ENCODE peak calls at places on chromosomes 3 and 15, in nine cellular contexts. S is K562; B is iris pigment epithelial cell; E is activated CD4-positive, alpha-beta memory T cell treated with anti-CD3 and anti-CD28 coated beads for 36 hours; M is T-helper 9 cell; O is RKO; U is NCI-H1436; N is caudate nucleus; J is osteocyte. I is an unnamed sample.

GRCh38 chr15:97114900-97115763 is 784.6 kb downstream of the NR2F2 start:
- DNase-seq in N (peak), O (no peak), M (no peak), B (no peak), J (no peak), U (no peak), E (no peak), S (no peak), I (no peak)

GRCh38 chr3:85576091-85576690 is 617.4 kb downstream of the CADM2 start:
- DNase-seq in B (peak), M (peak), E (peak), J (no peak), O (peak), S (peak), U (peak), N (peak), I (peak)

GRCh38 chr3:55173504-55173903 is 245.6 kb upstream of the LRTM1 start:
- DNase-seq in U (no peak), J (no peak), B (no peak), N (no peak), M (no peak), S (no peak), O (no peak), E (no peak), I (no peak)

GRCh38 chr15:100252779-100253417 is 88.9 kb downstream of the ADAMTS17 start:
- DNase-seq in J (no peak), U (no peak), O (no peak), S (no peak), E (no peak), B (no peak), N (no peak), M (no peak), I (no peak)

GRCh38 chr3:137330246-137330645 is 372.5 kb downstream of the IL20RB start:
- DNase-seq in E (no peak), J (no peak), B (no peak), S (no peak), O (no peak), N (no peak), M (no peak), U (no peak), I (no peak)

GRCh38 chr15:89138999-89139612 is 50.9 kb downstream of the ABHD2 start:
- DNase-seq in B (peak), N (no peak), M (no peak), O (no peak), E (no peak), U (no peak), J (no peak), S (no peak), I (no peak)

GRCh38 chr3:125151437-125151806 is 61.1 kb downstream of the SLC12A8 start:
- DNase-seq in O (no peak), U (no peak), E (no peak), J (no peak), S (no peak), B (no peak), N (no peak), M (no peak), I (no peak)

GRCh38 chr3:109559389-109559788 is 222.0 kb upstream of the DPPA4 start:
- DNase-seq in N (no peak), E (no peak), M (no peak), S (no peak), O (no peak), B (peak), U (no peak), J (no peak), I (no peak)

GRCh38 chr3:9041626-9042025 is 78.4 kb upstream of the RAD18 start:
- DNase-seq in U (no peak), E (no peak), J (no peak), M (no peak), S (no peak), B (peak), N (no peak), O (no peak), I (no peak)

GRCh38 chr15:66772967-66773873 is 71.2 kb downstream of the SMAD6 start:
- DNase-seq in S (no peak), E (no peak), B (no peak), J (no peak), U (no peak), O (no peak), M (no peak), N (no peak), I (peak)

GRCh38 chr3:95673215-95673614 is 1141.2 kb upstream of the EPHA6 start:
- DNase-seq in M (no peak), J (no peak), B (no peak), U (no peak), O (no peak), S (no peak), N (no peak), E (no peak), I (no peak)

GRCh38 chr3:134592806-134593205 is 58.0 kb downstream of the KY start:
- DNase-seq in M (no peak), E (no peak), B (no peak), S (no peak), U (no peak), N (no peak), J (no peak), O (no peak), I (no peak)

GRCh38 chr3:121924734-121925133 is 30.5 kb downstream of the SLC15A2 start:
- DNase-seq in J (no peak), O (no peak), N (no peak), S (no peak), E (no peak), U (no peak), M (no peak), B (no peak), I (no peak)

I was measured in testis.